ENCODE peak calls at places on chromosomes 16 and 17, in four cellular contexts. L is GM12878, Q is H1, Y is K562. N is an unnamed sample.

GRCh38 chr16:23132921-23133532 is 16.2 kb downstream of the USP31 start:
- DNase-seq in L (no peak), Q (no peak), Y (no peak), N (no peak)

GRCh38 chr16:46911038-46911437 is 26.9 kb downstream of the GPT2 start:
- DNase-seq in L (peak; percentile 34), Q (no peak), Y (no peak), N (no peak)

GRCh38 chr16:53172517-53172916 is 117.7 kb downstream of the CHD9 start:
- DNase-seq in L (no peak), Q (no peak), Y (no peak), N (no peak)

GRCh38 chr17:82734987-82735866 is at the start of gene FN3K:
- DNase-seq in L (no peak), Q (no peak), Y (peak; percentile 92), N (peak; percentile 48)

GRCh38 chr17:80738406-80738805 is 193.8 kb downstream of the RPTOR start:
- DNase-seq in L (peak; percentile 34), Q (no peak), Y (no peak), N (no peak)

GRCh38 chr17:82391496-82392066 is 20.0 kb downstream of the UTS2R start:
- DNase-seq in L (no peak), Q (no peak), Y (no peak), N (no peak)

GRCh38 chr17:64073771-64074703 is 53.6 kb upstream of the ICAM2 start:
- DNase-seq in L (peak; percentile 62), Q (no peak), Y (no peak), N (no peak)

GRCh38 chr16:49754495-49755290 is 101.2 kb downstream of the ZNF423 start:
- DNase-seq in L (no peak), Q (peak; percentile 72), Y (no peak), N (no peak)

GRCh38 chr17:59377410-59377809 is 46.0 kb downstream of the YPEL2 start:
- DNase-seq in L (no peak), Q (no peak), Y (no peak), N (no peak)

GRCh38 chr17:63647065-63647725 is 25.0 kb downstream of the MAP3K3 start:
- DNase-seq in L (no peak), Q (no peak), Y (no peak), N (no peak)

GRCh38 chr16:68238029-68238345 is 2.1 kb upstream of the ESRP2 start:
- DNase-seq in L (no peak), Q (no peak), Y (no peak), N (no peak)
- TF ChIP-seq SRF in L (no peak), Q (no peak), Y (no peak), N (no peak)

GRCh38 chr16:85252461-85252860 is 140.2 kb upstream of the CIBAR2 start:
- DNase-seq in L (no peak), Q (no peak), Y (no peak), N (no peak)
- TF ChIP-seq BRCA1 in L (no peak), Q (no peak), Y (no peak), N (no peak)

GRCh38 chr17:17175917-17176316 is 30.2 kb downstream of the PLD6 start:
- DNase-seq in L (no peak), Q (no peak), Y (no peak), N (no peak)
- TF ChIP-seq SRF in L (no peak), Q (no peak), Y (no peak), N (no peak)

DNA sequence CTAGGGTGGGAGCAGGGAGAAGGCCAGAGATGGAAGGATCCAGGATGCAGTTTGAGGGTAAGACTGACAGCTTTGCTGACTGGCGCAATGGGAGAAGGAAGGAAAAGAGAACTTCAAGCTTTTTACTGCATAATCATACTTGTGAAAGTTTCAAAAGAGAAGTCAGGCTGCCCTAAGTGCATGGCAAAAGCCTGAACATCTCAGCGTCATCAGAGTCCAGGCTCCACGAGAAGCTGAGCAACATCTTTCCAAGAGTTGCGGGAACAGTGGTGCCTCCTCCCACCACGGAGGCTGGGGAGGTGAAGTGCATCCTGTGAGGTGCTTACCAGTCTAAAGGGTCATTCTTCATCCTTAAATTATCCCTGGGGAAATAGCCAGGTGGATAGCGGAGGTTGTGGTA is 26.9 kb upstream of the SLC38A8 start:
- DNase-seq in L (no peak), Q (no peak), Y (no peak), N (no peak)
- TF ChIP-seq BRCA1 in L (no peak), Q (no peak), Y (no peak), N (no peak)

N was measured in HepG2.